ENCODE peak calls at places on chromosome 13, in four cellular contexts. M is K562, L is HepG2, H is SK-N-SH. E is an unnamed sample.

GRCh38 chr13:78631077-78631476 is 27.7 kb upstream of the POU4F1 start:
- DNase-seq in M (no peak), L (no peak), H (no peak), E (no peak)

GRCh38 chr13:28136916-28137315 is 1.4 kb upstream of the PAN3 start:
- DNase-seq in H (no peak), L (no peak), M (no peak), E (no peak)

GRCh38 chr13:73090116-73090811 is 31.5 kb downstream of the KLF5 start:
- DNase-seq in M (peak; percentile 15), L (peak; percentile 95), H (no peak), E (peak; percentile 17)

GRCh38 chr13:111315347-111315995 is 5.0 kb upstream of the TEX29 start:
- DNase-seq in H (no peak), L (no peak), M (no peak), E (no peak)

GRCh38 chr13:109819851-109820250 is 33.5 kb upstream of the IRS2 start:
- DNase-seq in H (no peak), L (no peak), M (no peak), E (no peak)

GRCh38 chr13:48412881-48413351 is at the start of gene LPAR6:
- DNase-seq in M (no peak), H (no peak), L (peak; percentile 95), E (no peak)

GRCh38 chr13:39825886-39826285 is 170.4 kb downstream of the COG6 start:
- DNase-seq in M (no peak), L (no peak), H (no peak), E (no peak)

GRCh38 chr13:94595006-94595942 is 678 bp downstream of the TGDS start:
- DNase-seq in L (no peak), M (peak; percentile 17), H (peak; percentile 29), E (no peak)

GRCh38 chr13:77139311-77139710 is 112.4 kb upstream of the FBXL3 start:
- DNase-seq in M (no peak), H (no peak), L (no peak), E (no peak)

GRCh38 chr13:42007844-42008243 is 40.6 kb upstream of the DGKH start:
- DNase-seq in L (no peak), M (no peak), H (no peak), E (no peak)

GRCh38 chr13:51827254-51827653 is 17.7 kb downstream of the TMEM272 start:
- DNase-seq in L (no peak), H (no peak), M (no peak), E (no peak)

GRCh38 chr13:19672990-19673389 is 39.5 kb downstream of the MPHOSPH8 start:
- DNase-seq in M (no peak), L (no peak), H (no peak), E (no peak)

GRCh38 chr13:87123987-87124784 is 547.0 kb upstream of the SLITRK5 start:
- DNase-seq in H (no peak), M (no peak), L (peak; percentile 10), E (peak; percentile 16)

GRCh38 chr13:93603043-93603442 is 376.4 kb downstream of the GPC6 start:
- DNase-seq in H (no peak), L (no peak), M (no peak), E (no peak)

GRCh38 chr13:43033038-43033437 is 9.7 kb downstream of the DNAJC15 start:
- DNase-seq in M (no peak), H (no peak), L (no peak), E (no peak)

GRCh38 chr13:20492641-20493040 is 33.0 kb downstream of the CRYL1 start:
- DNase-seq in H (no peak), M (peak; percentile 19), L (peak; percentile 46), E (peak; percentile 62)

GRCh38 chr13:65378943-65379519 is 1851.1 kb downstream of the PCDH9 start:
- DNase-seq in M (no peak), L (no peak), H (no peak), E (no peak)

GRCh38 chr13:55517312-55517711 is 1623.4 kb upstream of the PRR20A start:
- DNase-seq in L (no peak), H (peak; percentile 1), M (no peak), E (peak; percentile 41)

GRCh38 chr13:46565808-46566750 is 13.1 kb downstream of the LRCH1 start:
- DNase-seq in H (no peak), M (no peak), L (no peak), E (no peak)

GRCh38 chr13:83810136-83810535 is 72.1 kb downstream of the SLITRK1 start:
- DNase-seq in M (no peak), H (no peak), L (no peak), E (no peak)

GRCh38 chr13:66992183-66992582 is 238.0 kb downstream of the PCDH9 start:
- DNase-seq in M (no peak), L (no peak), H (no peak), E (no peak)

GRCh38 chr13:81762449-81762848 is 1421.5 kb upstream of the SPRY2 start:
- DNase-seq in M (no peak), L (no peak), H (no peak), E (no peak)

GRCh38 chr13:25687622-25688225 is 315.9 kb downstream of the ATP8A2 start:
- DNase-seq in M (no peak), H (no peak), L (no peak), E (no peak)

GRCh38 chr13:81171065-81171647 is 830.2 kb upstream of the SPRY2 start:
- DNase-seq in M (peak; percentile 6), L (peak; percentile 5), H (peak; percentile 12), E (no peak)

GRCh38 chr13:36919833-36920611 is at the start of gene SMAD9:
- DNase-seq in M (peak; percentile 52), H (peak; percentile 91), L (peak; percentile 50), E (peak; percentile 62)

GRCh38 chr13:102291587-102292218 is 110.1 kb downstream of the FGF14 start:
- DNase-seq in L (no peak), H (no peak), M (no peak), E (no peak)

GRCh38 chr13:67877031-67877430 is 646.9 kb upstream of the PCDH9 start:
- DNase-seq in L (no peak), H (no peak), M (no peak), E (no peak)

GRCh38 chr13:32135655-32136054 is 104.1 kb downstream of the FRY start:
- DNase-seq in H (no peak), M (no peak), L (no peak), E (no peak)

GRCh38 chr13:85543144-85543543 is 256.1 kb downstream of the SLITRK6 start:
- DNase-seq in L (no peak), M (no peak), H (no peak), E (no peak)

GRCh38 chr13:28463481-28463880 is 31.4 kb downstream of the FLT1 start:
- DNase-seq in M (no peak), L (no peak), H (no peak), E (no peak)

GRCh38 chr13:33278923-33279322 is 6.6 kb downstream of the STARD13 start:
- DNase-seq in H (no peak), M (no peak), L (no peak), E (no peak)

GRCh38 chr13:33109801-33110200 is 93.6 kb downstream of the KL start:
- DNase-seq in M (peak; percentile 6), L (no peak), H (no peak), E (peak; percentile 72)

GRCh38 chr13:93037780-93038179 is 188.8 kb upstream of the GPC6 start:
- DNase-seq in L (no peak), M (no peak), H (no peak), E (no peak)

GRCh38 chr13:111913790-111914189 is 153.2 kb upstream of the SOX1 start:
- DNase-seq in H (no peak), M (no peak), L (no peak), E (no peak)

GRCh38 chr13:90493667-90494066 is 853.8 kb upstream of the MIR17HG start:
- DNase-seq in L (no peak), M (no peak), H (no peak), E (no peak)

GRCh38 chr13:80259159-80259558 is 81.8 kb downstream of the SPRY2 start:
- DNase-seq in L (no peak), M (no peak), H (no peak), E (no peak)

GRCh38 chr13:74217816-74218215 is 83.6 kb upstream of the KLF12 start:
- DNase-seq in H (no peak), M (no peak), L (no peak), E (no peak)

GRCh38 chr13:79079351-79079839 is 326.7 kb downstream of the RBM26 start:
- DNase-seq in L (no peak), H (no peak), M (no peak), E (no peak)

GRCh38 chr13:51637852-51638496 is 53.7 kb downstream of the WDFY2 start:
- DNase-seq in L (no peak), H (no peak), M (no peak), E (no peak)

DNA sequence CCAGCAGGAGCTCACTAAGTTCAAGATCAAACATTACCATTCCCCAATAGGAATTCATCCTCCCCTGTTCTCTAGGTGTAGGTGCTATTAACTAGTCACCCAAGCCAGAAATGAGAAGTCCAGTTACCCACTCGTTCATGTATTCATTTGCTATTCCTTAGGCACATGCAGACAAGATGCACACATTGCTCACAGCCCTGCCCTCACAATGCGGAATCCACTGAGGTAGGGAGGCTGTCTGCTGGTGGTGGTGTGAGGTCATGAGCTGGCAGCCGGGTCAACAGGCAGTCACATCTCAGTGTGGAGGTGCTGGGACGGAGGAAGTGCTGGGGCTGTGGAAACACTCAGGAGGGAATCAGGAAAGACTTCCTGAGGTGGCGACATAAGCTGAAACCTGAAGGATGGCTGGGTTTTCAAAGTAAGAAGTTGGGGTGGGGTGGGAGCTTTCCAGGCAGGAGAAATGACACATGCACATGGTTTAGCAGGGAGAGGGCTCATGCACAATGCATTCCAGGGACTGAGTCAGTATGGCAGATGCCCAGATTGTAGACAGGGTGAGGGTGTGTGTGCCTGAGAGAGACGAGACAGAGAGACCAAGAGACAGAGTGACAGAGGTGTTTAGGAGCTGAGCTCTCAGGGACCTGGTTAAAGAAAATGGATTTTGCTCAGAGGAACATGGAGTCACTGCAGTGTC is 117.6 kb downstream of the USP12 start:
- DNase-seq in M (no peak), H (no peak), L (no peak), E (no peak)
- TF ChIP-seq FOXJ3 in M (no peak), H (no peak), L (no peak), E (no peak)

GRCh38 chr13:113499936-113500335 is 9.4 kb upstream of the DCUN1D2 start:
- DNase-seq in H (no peak), M (no peak), L (no peak), E (no peak)
- TF ChIP-seq FOXJ3 in H (no peak), M (no peak), L (no peak), E (no peak)

DNA sequence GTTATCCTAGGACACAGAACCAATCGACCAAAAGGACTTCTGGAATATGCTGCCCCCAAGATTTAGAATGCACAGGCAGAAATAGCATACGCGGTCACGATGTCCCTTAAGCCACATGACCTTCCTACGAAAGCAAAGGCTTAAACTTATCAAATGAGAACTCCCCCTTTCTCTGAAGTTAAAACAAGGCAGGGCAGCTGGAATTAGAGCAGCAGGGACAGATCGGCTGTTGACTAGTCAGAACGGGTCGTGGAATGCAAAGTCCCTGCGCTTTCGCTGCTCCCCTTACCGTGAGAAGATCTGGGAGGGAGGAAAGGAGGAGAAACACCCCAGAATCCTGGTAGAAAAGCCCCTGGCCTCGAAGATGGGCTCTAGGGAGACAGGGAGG is 799 bp upstream of the USPL1 start:
- DNase-seq in H (peak; percentile 64), M (peak; percentile 40), L (peak; percentile 90), E (no peak)
- TF ChIP-seq FOXJ3 in H (no peak), M (no peak), L (no peak), E (no peak)

DNA sequence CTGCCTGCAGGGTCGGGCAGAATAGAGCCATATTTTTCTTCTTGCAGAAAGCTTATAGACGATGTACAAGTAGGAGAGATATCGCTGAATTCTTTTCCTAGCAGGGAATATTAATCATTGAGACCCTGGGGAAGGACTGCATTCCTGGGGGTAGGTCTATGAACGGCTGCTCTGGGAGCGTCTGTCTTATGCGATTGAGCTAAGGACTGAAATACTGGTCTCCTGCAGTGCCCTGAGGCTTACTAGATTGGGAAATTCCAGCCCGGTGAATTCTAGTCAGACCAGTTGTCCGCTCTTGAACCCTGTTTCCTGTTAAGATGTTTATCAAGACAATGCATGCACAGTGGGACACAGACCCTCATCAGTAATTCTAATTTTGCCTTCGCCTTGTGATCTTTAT is 59.8 kb upstream of the UBAC2 start:
- DNase-seq in M (no peak), H (no peak), L (no peak), E (no peak)
- TF ChIP-seq FOXJ3 in M (no peak), H (no peak), L (no peak), E (no peak)

E was measured in WTC11.